ENCODE peak calls at places on chromosomes 3 and 15, in eight cellular contexts. D is WTC11, P is stomach, S is kidney epithelial cell, B is OCI-LY7, R is IMR-90, C is colonic mucosa, X is type B pancreatic cell. N is an unnamed sample.

GRCh38 chr3:60579734-60580133 is 671.5 kb downstream of the FHIT start:
- DNase-seq in D (no peak), P (no peak), S (peak), B (no peak), R (peak), C (no peak), X (no peak), N (peak)

GRCh38 chr15:51629612-51630011 is 7.0 kb upstream of the DMXL2 start:
- DNase-seq in D (no peak), P (no peak), S (no peak), B (no peak), R (no peak), C (no peak), X (no peak), N (no peak)

GRCh38 chr3:50644556-50644955 is 27.6 kb downstream of the MAPKAPK3 start:
- DNase-seq in D (no peak), P (no peak), S (no peak), B (no peak), R (no peak), C (no peak), X (no peak), N (no peak)

GRCh38 chr15:40598126-40598525 is 4.1 kb downstream of the KNL1 start:
- DNase-seq in D (no peak), P (no peak), S (no peak), B (no peak), R (no peak), C (no peak), X (no peak), N (no peak)

GRCh38 chr3:153242900-153243299 is 80.9 kb downstream of the RAP2B start:
- DNase-seq in D (no peak), P (no peak), S (no peak), B (no peak), R (no peak), C (no peak), X (no peak), N (no peak)

GRCh38 chr15:91867581-91868026 is 14.1 kb downstream of the SLCO3A1 start:
- DNase-seq in D (peak), P (peak), S (peak), B (no peak), R (peak), C (peak), X (no peak), N (peak)

GRCh38 chr3:189712906-189713483 is 81.8 kb downstream of the TP63 start:
- DNase-seq in D (no peak), P (no peak), S (no peak), B (no peak), R (peak), C (no peak), X (no peak), N (no peak)

GRCh38 chr3:101292027-101292426 is 28.3 kb downstream of the IMPG2 start:
- DNase-seq in D (no peak), P (no peak), S (no peak), B (no peak), R (peak), C (no peak), X (no peak), N (peak)

GRCh38 chr15:40456299-40456712 is 14.5 kb upstream of the CHST14 start:
- DNase-seq in D (no peak), P (peak), S (no peak), B (no peak), R (no peak), C (no peak), X (no peak), N (no peak)

GRCh38 chr3:48783304-48783703 is 64.4 kb downstream of the PRKAR2A start:
- DNase-seq in D (no peak), P (no peak), S (no peak), B (no peak), R (no peak), C (no peak), X (no peak), N (no peak)

DNA sequence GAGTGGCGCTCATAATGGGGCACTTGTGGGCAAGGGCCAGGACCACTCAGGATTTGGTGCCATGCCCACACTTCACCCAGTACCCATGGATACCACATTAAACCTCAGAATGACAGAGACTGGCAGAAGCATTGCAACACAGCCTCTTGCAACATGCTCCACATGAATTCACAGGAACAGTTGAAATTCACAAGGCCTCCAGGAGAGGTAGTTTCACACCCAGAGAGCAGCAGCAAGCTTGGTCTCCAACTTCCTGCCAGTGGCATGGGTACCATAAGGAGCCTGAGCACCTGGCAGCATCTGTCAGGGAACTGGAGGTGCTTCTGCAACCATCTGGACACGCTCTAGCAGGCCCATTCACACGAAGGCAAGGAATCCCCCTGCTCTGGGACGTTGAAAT is 101.0 kb downstream of the OSBPL10 start:
- DNase-seq in D (no peak), P (no peak), S (no peak), B (peak), R (peak), C (no peak), X (no peak), N (no peak)
- TF ChIP-seq CTCF in D (no peak), P (no peak), S (peak), B (peak), R (no peak), C (no peak), X (no peak), N (no peak)

DNA sequence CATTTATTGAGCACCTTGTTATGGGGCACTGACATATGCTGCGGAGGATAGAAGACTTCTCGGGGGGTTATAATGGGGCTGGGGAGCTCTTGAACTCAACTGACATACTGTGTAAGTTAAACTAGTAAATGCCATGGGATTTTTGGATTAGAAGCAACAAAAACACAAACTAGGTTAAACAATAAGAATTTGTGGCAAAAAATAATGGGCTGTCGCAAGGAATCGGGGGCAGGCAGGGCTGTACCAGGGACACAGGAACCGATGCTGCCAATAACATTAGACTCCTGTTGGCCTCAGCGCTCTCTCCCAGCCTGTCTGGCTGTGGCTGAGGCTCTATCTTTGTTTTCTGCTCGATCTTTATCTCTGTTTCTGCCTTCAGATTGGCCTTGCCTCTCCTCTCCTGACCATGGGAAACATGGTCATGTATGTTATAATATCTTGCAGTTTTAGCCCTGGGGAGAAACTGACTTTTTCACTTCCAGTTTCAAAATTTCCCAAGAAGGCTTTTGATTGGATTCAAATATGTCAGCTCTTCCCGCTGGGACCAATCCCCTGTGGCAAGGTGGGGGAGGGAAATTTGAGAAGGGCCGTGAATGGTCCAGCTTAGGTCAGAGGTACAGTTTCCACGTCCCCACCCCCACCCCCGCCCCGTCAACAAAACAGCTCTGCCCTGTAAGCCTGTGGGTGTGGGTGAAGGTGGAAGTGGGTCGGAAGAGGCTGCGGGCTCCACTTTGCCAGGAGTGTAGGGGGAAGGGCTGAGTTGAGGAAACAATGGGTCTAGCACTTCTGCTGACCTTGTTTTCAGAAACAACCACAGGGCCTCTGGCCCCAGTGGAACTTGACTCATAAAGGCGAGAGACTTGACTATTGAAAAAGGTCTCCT is 161.0 kb upstream of the TBL1XR1 start:
- DNase-seq in D (peak), P (peak), S (no peak), B (peak), R (peak), C (peak), X (no peak), N (no peak)
- TF ChIP-seq CTCF in D (no peak), P (no peak), S (no peak), B (peak), R (no peak), C (no peak), X (peak), N (no peak)

GRCh38 chr15:70323111-70323851 is 225.6 kb upstream of the TLE3 start:
- DNase-seq in D (no peak), P (peak), S (no peak), B (no peak), R (no peak), C (no peak), X (peak), N (no peak)
- TF ChIP-seq CTCF in D (no peak), P (no peak), S (no peak), B (no peak), R (no peak), C (no peak), X (no peak), N (no peak)

DNA sequence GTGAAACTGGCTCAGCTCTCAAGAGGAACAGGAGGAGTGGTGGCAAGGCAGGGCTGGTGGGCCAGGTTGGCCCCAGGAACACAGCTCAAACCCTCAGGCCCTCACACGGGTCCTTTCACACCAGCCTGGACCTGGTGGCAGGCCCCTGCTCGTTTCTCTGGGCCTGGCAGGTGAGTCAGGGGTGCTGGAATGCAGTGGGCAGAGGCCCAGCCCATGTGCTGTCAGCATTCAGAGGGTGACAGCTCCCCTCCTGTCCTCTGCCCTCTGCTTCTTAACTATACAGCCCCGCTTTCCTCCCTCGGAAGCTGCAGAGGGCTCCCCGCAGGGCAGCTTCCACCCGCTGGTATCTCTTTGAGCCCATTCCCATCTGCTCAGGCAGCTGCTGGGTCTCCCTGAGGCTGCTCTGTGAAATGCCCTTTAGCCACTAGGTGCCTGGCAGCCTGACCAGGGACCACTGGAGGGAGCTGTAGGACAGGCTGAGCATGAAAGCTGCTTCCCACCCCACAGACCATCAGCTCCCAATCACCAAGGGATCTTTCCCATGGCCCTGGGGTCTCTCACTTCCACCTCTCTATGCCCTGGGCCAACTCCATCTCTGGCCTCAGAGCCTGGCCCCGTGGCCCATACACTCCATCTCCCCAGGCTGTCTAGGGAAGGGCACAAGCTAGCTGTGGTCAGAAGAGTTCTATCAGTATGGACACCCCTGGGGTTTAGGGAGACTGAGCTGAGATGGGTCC is 24.8 kb downstream of the SHF start:
- DNase-seq in D (peak), P (peak), S (peak), B (peak), R (peak), C (peak), X (no peak), N (peak)
- TF ChIP-seq CTCF in D (peak), P (no peak), S (peak), B (peak), R (peak), C (peak), X (peak), N (peak)

DNA sequence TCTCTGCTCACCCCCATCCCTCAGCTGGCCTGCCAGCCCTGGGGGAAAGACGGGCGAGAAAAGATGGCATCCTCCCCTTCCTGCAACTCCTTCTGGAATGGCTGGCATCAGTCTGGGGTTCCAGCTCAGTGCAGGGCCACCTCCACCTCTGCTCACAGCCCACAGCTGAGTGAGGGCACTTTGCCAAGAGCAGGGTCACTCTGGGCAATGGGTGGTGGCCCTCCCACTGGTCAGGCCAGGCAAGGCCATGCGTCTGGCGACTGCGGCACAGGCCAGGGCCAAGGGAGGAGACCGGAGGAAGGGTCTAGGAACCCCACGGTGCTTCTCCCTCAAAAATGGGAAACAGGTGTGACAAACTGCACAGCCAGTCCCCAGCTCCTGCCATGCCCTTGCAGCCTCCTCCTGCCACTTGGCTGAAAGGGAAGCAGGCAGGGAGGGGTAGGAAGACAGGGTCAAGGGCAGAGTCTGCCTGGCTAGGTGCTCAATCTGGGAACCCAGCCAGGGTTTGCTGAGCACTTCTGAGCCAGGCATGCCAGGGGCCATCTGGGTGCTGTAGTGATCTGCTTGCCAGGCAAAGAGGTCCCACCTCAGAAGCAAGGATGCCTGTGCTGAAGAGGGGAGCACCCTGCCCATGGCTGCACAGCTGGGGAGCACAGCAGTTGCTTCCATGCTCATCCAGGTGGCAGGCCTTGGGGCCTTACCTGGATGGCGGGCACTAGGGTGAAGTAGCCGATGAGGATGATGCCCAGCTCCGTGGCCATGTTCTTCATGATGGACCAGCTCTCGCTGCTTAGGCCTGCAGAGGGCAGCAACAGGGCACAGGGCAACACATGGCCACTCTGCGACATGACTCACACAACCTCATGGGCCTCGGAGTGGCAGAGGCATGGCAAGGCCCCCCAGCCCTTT is 41.2 kb downstream of the PTPN23 start:
- DNase-seq in D (no peak), P (peak), S (no peak), B (no peak), R (no peak), C (peak), X (no peak), N (peak)
- TF ChIP-seq CTCF in D (no peak), P (no peak), S (peak), B (peak), R (peak), C (peak), X (no peak), N (peak)

DNA sequence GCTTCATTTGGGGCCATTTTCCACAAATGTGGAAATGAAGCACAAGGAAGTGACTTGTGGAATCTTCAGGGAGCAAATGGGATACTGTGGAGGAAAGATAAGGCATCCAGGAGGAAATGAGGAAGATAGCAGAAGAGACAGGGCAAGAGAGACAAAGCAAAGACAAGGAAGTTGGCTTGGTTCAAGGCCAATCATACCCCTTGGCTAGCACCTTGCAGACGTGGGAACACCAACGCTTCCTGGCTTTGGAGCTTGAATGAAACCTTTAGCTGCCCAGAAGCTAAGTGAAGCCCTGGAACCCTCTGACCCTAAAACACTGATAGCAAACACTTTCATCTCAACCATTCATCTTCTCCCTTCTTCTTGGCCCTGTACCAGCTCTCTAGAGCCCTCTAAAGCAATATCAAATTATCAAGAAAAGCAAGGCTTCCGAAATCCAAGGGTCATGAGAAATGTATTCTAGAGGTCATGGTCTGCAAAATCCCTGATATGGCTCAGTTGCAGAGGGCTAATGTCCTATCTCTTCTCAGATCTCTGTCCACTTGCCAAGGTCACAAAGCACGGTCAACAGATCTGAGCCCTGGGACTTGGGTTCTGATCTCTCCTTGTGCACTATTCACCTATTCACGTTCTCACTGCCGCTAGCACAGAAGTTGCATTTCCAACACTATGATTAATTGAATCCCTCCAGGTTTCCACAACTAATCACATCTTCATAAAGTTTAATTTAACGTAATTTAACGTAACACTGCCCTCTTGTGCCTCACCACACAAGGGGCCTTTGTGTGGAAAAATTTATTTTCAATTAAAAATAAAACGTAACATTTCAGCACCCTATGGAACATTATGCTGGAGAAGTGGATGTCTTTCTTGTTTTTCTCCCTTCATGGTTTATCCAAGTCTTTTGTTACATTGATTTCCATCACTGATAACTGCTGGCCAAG is 557.6 kb upstream of the ADAMTS9 start:
- DNase-seq in D (no peak), P (no peak), S (no peak), B (no peak), R (peak), C (no peak), X (no peak), N (no peak)
- TF ChIP-seq CTCF in D (no peak), P (no peak), S (peak), B (peak), R (peak), C (peak), X (peak), N (peak)

GRCh38 chr3:85270488-85270887 is 311.7 kb downstream of the CADM2 start:
- DNase-seq in D (no peak), P (no peak), S (no peak), B (no peak), R (no peak), C (no peak), X (no peak), N (no peak)
- TF ChIP-seq CTCF in D (no peak), P (no peak), S (no peak), B (no peak), R (no peak), C (no peak), X (no peak), N (no peak)

GRCh38 chr3:45496550-45496949 is 98.0 kb upstream of the LIMD1 start:
- DNase-seq in D (no peak), P (no peak), S (no peak), B (no peak), R (no peak), C (no peak), X (no peak), N (no peak)
- TF ChIP-seq CTCF in D (no peak), P (no peak), S (no peak), B (no peak), R (no peak), C (no peak), X (no peak), N (no peak)

GRCh38 chr15:32659340-32659831 is 17.9 kb downstream of the SCG5 start:
- DNase-seq in D (no peak), P (no peak), S (peak), B (no peak), R (peak), C (no peak), X (no peak), N (peak)
- TF ChIP-seq CTCF in D (no peak), P (no peak), S (peak), B (no peak), R (no peak), C (no peak), X (no peak), N (peak)